ENCODE peak calls at places on chromosome 1, in four cellular contexts. G is body of pancreas; D is CD8-positive, alpha-beta memory T cell; B is CD8-positive, alpha-beta T cell. X is an unnamed sample. For H3K9me3, the result is how much of the 10 kb centered on the place peaks cover.

GRCh38 chr1:180141381-180141934 is 13.2 kb upstream of the QSOX1 start:
- DNase-seq in B (no peak), G (no peak), D (no peak), X (no peak)

GRCh38 chr1:175072131-175072941 is 4.7 kb downstream of the TNN start:
- DNase-seq in D (no peak), G (no peak), B (no peak), X (no peak)

GRCh38 chr1:45410850-45411509 is 70.7 kb upstream of the MUTYH start:
- DNase-seq in D (no peak), G (no peak), B (no peak), X (no peak)

GRCh38 chr1:111204923-111205723 is 4.7 kb upstream of the DENND2D start:
- DNase-seq in B (no peak), D (no peak), G (no peak), X (no peak)

GRCh38 chr1:205664399-205665108 is 15.8 kb downstream of the SLC45A3 start:
- DNase-seq in D (no peak), B (no peak), G (peak), X (peak)

GRCh38 chr1:192251735-192252134 is 65.1 kb upstream of the RGS21 start:
- DNase-seq in G (no peak), B (no peak), D (no peak), X (no peak)

GRCh38 chr1:19032413-19032695 is 75.9 kb upstream of the IFFO2 start:
- DNase-seq in D (no peak), G (no peak), B (no peak), X (no peak)

GRCh38 chr1:6424619-6425593 is at the start of gene ESPN:
- DNase-seq in D (no peak), B (no peak), G (no peak), X (no peak)

GRCh38 chr1:151611288-151611790 is 511 bp upstream of the SNX27 start:
- DNase-seq in B (no peak), G (no peak), D (no peak), X (no peak)

GRCh38 chr1:208709981-208710380 is 465.8 kb upstream of the PLXNA2 start:
- DNase-seq in G (no peak), D (no peak), B (no peak), X (no peak)

GRCh38 chr1:203505526-203506189 is 11.7 kb downstream of the OPTC start:
- DNase-seq in D (no peak), B (no peak), G (no peak), X (no peak)

GRCh38 chr1:113390871-113391642 is 742 bp downstream of the MAGI3 start:
- DNase-seq in B (peak), G (peak), D (peak), X (peak)

GRCh38 chr1:232986000-232986922 is 35.9 kb downstream of the NTPCR start:
- DNase-seq in G (no peak), B (no peak), D (no peak), X (no peak)

GRCh38 chr1:224774378-224774777 is 155.1 kb upstream of the DNAH14 start:
- DNase-seq in G (no peak), B (no peak), D (no peak), X (no peak)

GRCh38 chr1:90705910-90706309 is 11.2 kb downstream of the BARHL2 start:
- DNase-seq in D (no peak), B (no peak), G (no peak), X (no peak)

GRCh38 chr1:212479188-212479587 is 46.5 kb downstream of the NENF start:
- DNase-seq in D (no peak), B (no peak), G (no peak), X (no peak)

GRCh38 chr1:233045591-233045990 is 95.2 kb downstream of the NTPCR start:
- DNase-seq in G (no peak), B (no peak), D (no peak), X (no peak)

GRCh38 chr1:26696645-26697440 is 1.0 kb downstream of the ARID1A start:
- DNase-seq in G (peak), B (peak), D (peak), X (peak)

GRCh38 chr1:46317323-46317722 is 13.8 kb downstream of the UQCRH start:
- DNase-seq in G (no peak), D (no peak), B (no peak), X (no peak)

GRCh38 chr1:114466334-114467014 is 44.5 kb downstream of the TRIM33 start:
- DNase-seq in G (no peak), D (no peak), B (no peak), X (no peak)

GRCh38 chr1:225816643-225817538 is 7.0 kb downstream of the EPHX1 start:
- DNase-seq in B (no peak), D (no peak), G (peak), X (no peak)

GRCh38 chr1:93659805-93660479 is 21.7 kb downstream of the BCAR3 start:
- DNase-seq in D (no peak), B (no peak), G (no peak), X (no peak)

GRCh38 chr1:60672435-60672834 is 409.9 kb upstream of the NFIA start:
- DNase-seq in D (no peak), B (no peak), G (no peak), X (no peak)

GRCh38 chr1:51484591-51484990 is 34.5 kb downstream of the EPS15 start:
- DNase-seq in D (no peak), G (no peak), B (no peak), X (no peak)

GRCh38 chr1:38559180-38559874 is 300.2 kb downstream of the RRAGC start:
- DNase-seq in D (peak), B (peak), G (peak), X (no peak)

GRCh38 chr1:25009675-25010262 is 79.7 kb upstream of the RUNX3 start:
- DNase-seq in B (no peak), D (no peak), G (no peak), X (no peak)

GRCh38 chr1:83762419-83762818 is 236.5 kb downstream of the TTLL7 start:
- DNase-seq in B (no peak), G (no peak), D (no peak), X (no peak)

GRCh38 chr1:206469411-206469932 is 804 bp upstream of the IKBKE start:
- DNase-seq in G (no peak), D (no peak), B (no peak), X (no peak)

GRCh38 chr1:206679738-206680211 is 4.9 kb upstream of the MAPKAPK2 start:
- DNase-seq in D (no peak), G (no peak), B (no peak), X (no peak)

GRCh38 chr1:34619256-34619655 is 135.6 kb upstream of the GJB5 start:
- DNase-seq in G (no peak), D (no peak), B (no peak), X (no peak)

GRCh38 chr1:16230744-16231143 is 6.2 kb downstream of the CPLANE2 start:
- DNase-seq in B (no peak), D (peak), G (no peak), X (no peak)

GRCh38 chr1:165661691-165662090 is 30.7 kb downstream of the MGST3 start:
- DNase-seq in G (no peak), B (no peak), D (no peak), X (no peak)

GRCh38 chr1:40802078-40803075 is 18.8 kb downstream of the KCNQ4 start:
- DNase-seq in B (peak), D (peak), G (peak), X (no peak)

GRCh38 chr1:171141336-171142051 is 43.6 kb upstream of the FMO2 start:
- DNase-seq in G (no peak), D (no peak), B (no peak), X (peak)

GRCh38 chr1:214801191-214801590 is 198.2 kb downstream of the CENPF start:
- DNase-seq in G (no peak), D (no peak), B (no peak), X (no peak)

GRCh38 chr1:169105087-169105433 is 1.4 kb upstream of the ATP1B1 start:
- DNase-seq in G (no peak), D (no peak), B (no peak), X (no peak)

GRCh38 chr1:19042675-19043578 is 86.5 kb upstream of the IFFO2 start:
- DNase-seq in B (no peak), D (no peak), G (no peak), X (no peak)

GRCh38 chr1:244054247-244054923 is 3.3 kb downstream of the ZBTB18 start:
- DNase-seq in B (no peak), G (no peak), D (no peak), X (peak)
- H3K4me3 ChIP-seq in B (no peak), G (no peak), D (no peak), X (peak)

DNA sequence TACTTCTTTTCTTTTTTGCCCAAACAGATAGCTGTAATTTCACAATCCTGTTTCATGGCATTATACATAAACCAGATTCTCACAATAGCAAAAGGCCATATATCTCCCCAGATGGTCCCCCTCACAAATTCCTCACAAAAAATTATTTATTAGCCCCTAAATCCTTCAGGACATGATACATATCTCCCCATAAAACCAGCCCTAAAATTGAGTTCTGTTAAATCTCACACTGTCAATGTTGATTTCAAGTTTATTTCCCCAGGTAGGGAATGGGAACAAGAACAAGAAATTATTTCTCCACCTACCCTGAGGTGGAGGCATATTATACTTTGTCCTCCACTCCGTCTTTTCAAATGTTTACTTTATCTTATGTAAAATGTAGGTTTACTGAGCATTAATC is 163.4 kb upstream of the CHRM3 start:
- DNase-seq in B (no peak), D (no peak), G (no peak), X (no peak)
- H3K9me3 ChIP-seq in B (under half), D (under half), G (under half), X (under half)

GRCh38 chr1:223748773-223749733 is 36.7 kb downstream of the CAPN2 start:
- DNase-seq in B (peak), D (peak), G (peak), X (peak)
- H3K4me3 ChIP-seq in B (peak), D (peak), G (no peak), X (no peak)

DNA sequence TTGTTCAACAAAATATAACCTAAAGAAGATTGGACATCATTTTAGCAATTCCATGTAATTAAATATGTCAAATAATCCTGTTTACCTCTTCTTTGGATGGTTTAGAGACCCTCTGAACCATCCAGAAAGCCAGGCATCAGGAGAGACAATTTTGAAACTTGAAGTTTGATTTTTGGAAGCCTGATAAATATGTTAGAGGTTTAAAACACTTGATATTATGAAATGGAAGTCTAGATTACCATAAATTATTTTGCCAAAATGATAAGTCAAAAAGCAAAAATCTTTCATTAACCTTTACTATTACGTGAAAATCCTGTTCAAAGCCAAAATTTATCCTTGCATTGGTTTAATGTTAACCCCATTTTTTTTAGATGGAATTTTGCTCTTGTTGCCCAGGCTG is 43.5 kb downstream of the CCDC30 start:
- DNase-seq in G (no peak), D (no peak), B (no peak), X (no peak)
- H3K9me3 ChIP-seq in G (half or more), D (under half), B (under half), X (under half)

GRCh38 chr1:31934251-31934650 is 3.9 kb downstream of the PTP4A2 start:
- DNase-seq in D (no peak), B (no peak), G (no peak), X (no peak)
- H3K4me3 ChIP-seq in D (peak), B (no peak), G (no peak), X (no peak)